ENCODE peak calls at places on chromosomes 11 and 22, in six cellular contexts. T, P, E, W, O and H are unnamed samples.

GRCh38 chr11:69382131-69383128 is 88.5 kb downstream of the MYEOV start:
- DNase-seq in T (peak), P (peak), E (peak), W (peak), O (peak), H (no peak)

GRCh38 chr11:35247428-35247827 is 108.5 kb downstream of the CD44 start:
- DNase-seq in T (no peak), P (no peak), E (no peak), W (no peak), O (no peak), H (no peak)

GRCh38 chr11:11458523-11458922 is 105.5 kb upstream of the CSNK2A3 start:
- DNase-seq in T (no peak), P (no peak), E (no peak), W (no peak), O (no peak), H (no peak)

GRCh38 chr11:122344281-122344680 is 228.3 kb upstream of the BLID start:
- DNase-seq in T (peak), P (peak), E (no peak), W (no peak), O (peak), H (no peak)

GRCh38 chr11:108870373-108871020 is 205.6 kb downstream of the DDX10 start:
- DNase-seq in T (peak), P (peak), E (no peak), W (no peak), O (no peak), H (no peak)

GRCh38 chr22:35307372-35307771 is 7.7 kb downstream of the TOM1 start:
- DNase-seq in T (no peak), P (no peak), E (no peak), W (no peak), O (no peak), H (no peak)

GRCh38 chr11:111983187-111983986 is 41.8 kb upstream of the DLAT start:
- DNase-seq in T (no peak), P (peak), E (no peak), W (no peak), O (no peak), H (peak)

GRCh38 chr22:37930270-37930951 is 23.0 kb downstream of the C22orf23 start:
- DNase-seq in T (peak), P (peak), E (no peak), W (peak), O (peak), H (peak)

GRCh38 chr22:30305519-30305905 is 16.2 kb upstream of the CASTOR1 start:
- DNase-seq in T (peak), P (no peak), E (no peak), W (peak), O (no peak), H (no peak)

GRCh38 chr22:23763579-23764331 is 965 bp downstream of the C22orf15 start:
- DNase-seq in T (no peak), P (no peak), E (no peak), W (no peak), O (peak), H (peak)

GRCh38 chr11:116467809-116468208 is 305.0 kb downstream of the BUD13 start:
- DNase-seq in T (peak), P (no peak), E (no peak), W (no peak), O (no peak), H (no peak)

GRCh38 chr11:18575361-18575760 is 13.2 kb downstream of the UEVLD start:
- DNase-seq in T (no peak), P (peak), E (no peak), W (no peak), O (no peak), H (no peak)

GRCh38 chr11:30016588-30017363 is at the start of gene KCNA4:
- DNase-seq in T (peak), P (no peak), E (no peak), W (peak), O (peak), H (peak)

GRCh38 chr22:37232140-37232998 is 11.7 kb downstream of the RAC2 start:
- DNase-seq in T (no peak), P (no peak), E (no peak), W (no peak), O (no peak), H (no peak)

GRCh38 chr11:127255239-127255638 is 254.7 kb upstream of the KIRREL3 start:
- DNase-seq in T (peak), P (no peak), E (no peak), W (no peak), O (no peak), H (no peak)

GRCh38 chr11:111635706-111636045 is 33.4 kb downstream of the SIK2 start:
- DNase-seq in T (peak), P (no peak), E (no peak), W (no peak), O (peak), H (no peak)

GRCh38 chr22:40597541-40598453 is 38.7 kb downstream of the MRTFA start:
- DNase-seq in T (peak), P (peak), E (no peak), W (no peak), O (no peak), H (no peak)

GRCh38 chr22:33757443-33758124 is 162.7 kb downstream of the LARGE1 start:
- DNase-seq in T (no peak), P (no peak), E (no peak), W (no peak), O (no peak), H (peak)

DNA sequence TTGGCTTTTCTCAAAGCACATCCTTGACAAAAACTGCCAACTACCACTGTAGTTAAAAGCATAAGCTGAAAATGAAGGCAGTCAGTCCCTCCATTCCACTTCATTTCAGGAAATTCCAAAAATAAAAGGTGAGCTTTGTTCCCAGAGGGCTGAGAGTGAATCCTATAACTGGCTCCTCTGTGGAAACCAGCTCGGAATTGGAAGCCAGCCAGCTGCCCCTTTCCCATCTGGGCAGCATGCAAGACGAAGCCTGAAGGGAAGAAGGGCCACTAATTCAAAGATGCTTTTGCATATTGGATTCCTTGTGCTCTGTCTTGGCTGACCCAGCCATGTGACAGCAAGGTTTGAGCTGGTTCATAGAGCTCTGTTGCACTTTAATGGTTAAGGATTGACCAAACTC is 83.5 kb downstream of the ALX4 start:
- DNase-seq in T (no peak), P (no peak), E (no peak), W (no peak), O (no peak), H (no peak)
- H3K9ac ChIP-seq in T (no peak), P (no peak), E (no peak), W (no peak), O (no peak), H (no peak)

GRCh38 chr11:95364324-95365295 is 133.6 kb upstream of the SESN3 start:
- DNase-seq in T (peak), P (peak), E (no peak), W (no peak), O (peak), H (no peak)

GRCh38 chr11:95361180-95361579 is 130.2 kb upstream of the SESN3 start:
- DNase-seq in T (no peak), P (no peak), E (no peak), W (no peak), O (no peak), H (no peak)

GRCh38 chr11:95363710-95364109 is 132.7 kb upstream of the SESN3 start:
- DNase-seq in T (no peak), P (no peak), E (no peak), W (no peak), O (no peak), H (peak)

GRCh38 chr11:95365346-95365745 is 134.3 kb upstream of the SESN3 start:
- DNase-seq in T (no peak), P (no peak), E (no peak), W (no peak), O (no peak), H (no peak)

DNA sequence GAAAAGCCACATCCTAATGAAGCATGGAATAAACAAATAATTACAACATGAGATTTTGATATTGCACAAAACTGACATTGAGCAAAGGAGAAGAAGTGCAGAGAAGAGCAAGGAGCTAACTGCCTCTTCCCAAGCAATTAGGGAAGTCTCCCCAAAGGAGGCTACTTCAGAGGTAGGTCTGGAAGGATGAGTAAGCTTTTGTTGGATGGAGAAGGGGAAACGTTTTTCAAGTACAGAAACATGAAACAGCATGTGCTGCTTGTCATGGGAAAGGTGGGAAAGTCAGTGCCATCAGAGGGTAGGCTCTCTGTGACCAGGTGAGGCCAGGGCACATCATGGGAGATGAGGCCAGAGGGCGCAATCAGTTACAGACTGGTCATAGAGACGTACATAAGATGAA is 132.2 kb upstream of the SESN3 start:
- DNase-seq in T (no peak), P (no peak), E (no peak), W (no peak), O (no peak), H (no peak)
- TF ChIP-seq EZH2phosphoT487 in T (no peak), P (no peak), E (no peak), W (no peak), O (no peak), H (no peak)

GRCh38 chr22:43167001-43167589 is 15.7 kb downstream of the TSPO start:
- DNase-seq in T (no peak), P (no peak), E (no peak), W (no peak), O (no peak), H (no peak)

GRCh38 chr22:43169310-43170130 is 17.4 kb downstream of the TTLL12 start:
- DNase-seq in T (no peak), P (no peak), E (no peak), W (no peak), O (no peak), H (no peak)

GRCh38 chr22:43170131-43170480 is 16.8 kb downstream of the TTLL12 start:
- DNase-seq in T (no peak), P (no peak), E (no peak), W (no peak), O (no peak), H (no peak)

GRCh38 chr22:43166132-43166930 is 15.0 kb downstream of the TSPO start:
- DNase-seq in T (no peak), P (no peak), E (no peak), W (no peak), O (no peak), H (no peak)

GRCh38 chr22:43168416-43169309 is 17.3 kb downstream of the TSPO start:
- DNase-seq in T (peak), P (no peak), E (no peak), W (no peak), O (no peak), H (no peak)
- H3K4me2 ChIP-seq in T (no peak), P (no peak), E (no peak), W (no peak), O (no peak), H (no peak)

GRCh38 chr22:46077669-46078099 is 72.6 kb upstream of the PPARA start:
- DNase-seq in T (peak), P (no peak), E (no peak), W (no peak), O (no peak), H (no peak)

GRCh38 chr22:46078241-46079092 is 71.9 kb upstream of the PPARA start:
- DNase-seq in T (peak), P (peak), E (no peak), W (no peak), O (peak), H (no peak)

GRCh38 chr22:46079861-46080821 is 70.2 kb upstream of the PPARA start:
- DNase-seq in T (peak), P (peak), E (no peak), W (no peak), O (peak), H (no peak)

GRCh38 chr22:46081036-46081830 is 69.1 kb upstream of the PPARA start:
- DNase-seq in T (peak), P (no peak), E (no peak), W (no peak), O (no peak), H (no peak)

DNA sequence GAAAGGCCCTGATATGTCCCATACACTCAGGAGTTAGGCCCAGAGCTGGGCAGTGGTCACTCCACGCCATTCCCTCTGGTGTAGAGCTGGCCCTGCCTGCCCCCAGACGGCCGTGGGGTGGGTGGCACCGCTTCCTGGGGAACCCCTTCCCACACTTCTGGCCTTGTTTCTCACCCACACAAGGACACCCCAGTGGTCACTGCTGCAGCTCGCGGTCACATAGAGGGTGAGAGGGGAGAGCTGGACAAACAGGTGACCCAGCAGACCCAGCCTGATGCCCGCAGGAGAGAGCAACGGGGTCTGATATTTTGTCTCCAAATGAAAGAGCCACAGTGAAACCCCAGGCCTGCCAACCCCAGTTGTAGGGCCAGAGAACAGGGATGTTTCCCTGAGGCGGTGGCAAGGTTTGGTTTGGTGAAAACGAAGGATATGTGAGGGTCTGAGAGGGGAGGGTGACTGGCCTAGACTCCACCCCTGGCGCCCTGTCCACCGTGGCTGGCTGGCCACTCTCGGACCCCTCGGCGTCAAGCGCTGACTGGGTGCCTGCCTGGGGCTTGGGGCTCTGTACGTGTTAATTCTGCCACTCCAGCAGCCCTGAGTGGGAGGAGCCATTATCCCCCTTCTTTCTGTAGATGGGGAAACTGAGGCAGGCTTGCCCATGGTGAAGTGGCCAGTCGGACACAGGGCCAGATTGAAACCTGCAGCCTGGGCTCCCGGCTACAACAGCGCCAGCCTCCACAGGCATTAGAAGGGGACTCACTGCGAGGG is 71.0 kb upstream of the PPARA start:
- DNase-seq in T (peak), P (no peak), E (no peak), W (no peak), O (no peak), H (no peak)
- H3K9ac ChIP-seq in T (peak), P (peak), E (peak), W (no peak), O (peak), H (no peak)

DNA sequence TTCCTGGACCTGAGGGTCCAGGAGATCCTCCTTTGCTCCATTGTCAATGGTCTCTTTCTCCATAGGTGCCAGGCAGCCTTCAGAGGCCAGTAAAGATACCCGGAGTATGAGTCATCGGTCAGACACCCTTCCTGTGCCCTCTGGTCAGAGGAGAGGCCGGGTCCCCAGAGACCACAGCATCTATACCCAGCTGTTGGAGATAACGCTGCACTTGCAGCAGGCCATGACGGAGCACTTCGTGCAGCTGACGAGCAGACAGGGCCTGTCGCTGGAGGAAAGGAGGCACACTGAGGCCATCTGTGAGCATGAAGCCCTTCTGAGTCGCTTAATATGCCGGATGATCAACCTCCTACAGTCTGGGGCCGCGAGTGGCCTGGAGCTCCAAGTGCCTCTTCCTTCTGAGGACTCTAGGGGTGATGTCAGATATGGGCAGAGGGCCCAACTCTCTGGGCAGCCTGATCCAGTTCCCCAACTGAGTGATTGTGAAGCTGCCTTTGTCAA is at the start of gene ACCSL:
- DNase-seq in T (peak), P (no peak), E (no peak), W (no peak), O (no peak), H (no peak)
- TF ChIP-seq EZH2phosphoT487 in T (no peak), P (no peak), E (no peak), W (no peak), O (no peak), H (no peak)

DNA sequence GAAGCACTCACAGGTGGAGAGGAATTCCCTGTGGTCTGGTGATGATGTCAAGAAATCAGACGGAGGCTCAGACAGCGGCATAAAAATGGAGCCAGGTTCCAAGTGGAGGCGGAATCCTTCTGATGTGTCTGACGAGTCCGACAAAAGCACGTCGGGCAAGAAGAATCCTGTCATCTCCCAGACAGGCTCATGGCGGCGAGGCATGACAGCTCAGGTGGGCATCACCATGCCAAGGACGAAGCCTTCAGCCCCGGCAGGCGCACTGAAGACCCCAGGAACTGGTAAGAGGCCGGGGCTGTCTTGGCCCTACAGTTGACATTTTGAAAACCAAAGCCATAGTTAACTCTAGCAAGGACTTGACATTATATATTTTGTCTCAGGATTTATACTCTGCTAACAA is 116.3 kb downstream of the DBX1 start:
- DNase-seq in T (no peak), P (no peak), E (no peak), W (no peak), O (no peak), H (no peak)
- H3K4me2 ChIP-seq in T (no peak), P (no peak), E (no peak), W (no peak), O (no peak), H (no peak)

GRCh38 chr11:1077033-1077416 is 2.4 kb downstream of the MUC2 start:
- DNase-seq in T (no peak), P (no peak), E (no peak), W (no peak), O (no peak), H (no peak)
- H3K9ac ChIP-seq in T (no peak), P (no peak), E (no peak), W (no peak), O (no peak), H (no peak)